ENCODE peak calls at places on chromosomes 16 and 17, in four cellular contexts. F is K562, I is SK-N-SH, G is GM12878. O is an unnamed sample.

GRCh38 chr17:9322298-9322697 is 253.3 kb downstream of the STX8 start:
- DNase-seq in G (no peak), I (no peak), F (no peak), O (no peak)

GRCh38 chr17:17691468-17692263 is 10.4 kb downstream of the RAI1 start:
- DNase-seq in I (no peak), G (peak; percentile 81), F (no peak), O (no peak)

GRCh38 chr16:58035356-58036170 is 10.0 kb downstream of the MMP15 start:
- DNase-seq in I (peak; percentile 74), F (no peak), G (no peak), O (no peak)

GRCh38 chr17:47285003-47285402 is 31.4 kb downstream of the ITGB3 start:
- DNase-seq in F (no peak), I (no peak), G (no peak), O (no peak)

GRCh38 chr16:51132484-51132883 is 18.6 kb downstream of the SALL1 start:
- DNase-seq in G (no peak), F (no peak), I (no peak), O (no peak)

GRCh38 chr17:4607773-4608187 is 23.5 kb downstream of the SMTNL2 start:
- DNase-seq in F (no peak), I (no peak), G (no peak), O (no peak)

GRCh38 chr16:64920211-64920610 is 201.7 kb downstream of the CDH11 start:
- DNase-seq in F (no peak), G (no peak), I (no peak), O (no peak)

GRCh38 chr17:10135539-10136257 is 62.7 kb downstream of the GAS7 start:
- DNase-seq in F (no peak), G (no peak), I (no peak), O (no peak)

GRCh38 chr16:46620265-46621005 is 744 bp downstream of the SHCBP1 start:
- DNase-seq in I (no peak), F (peak; percentile 36), G (no peak), O (no peak)

GRCh38 chr16:50289950-50290764 is 23.8 kb downstream of the ADCY7 start:
- DNase-seq in G (no peak), I (no peak), F (no peak), O (no peak)

GRCh38 chr17:30954046-30954805 is 16.6 kb upstream of the RNF135 start:
- DNase-seq in F (no peak), I (no peak), G (no peak), O (no peak)

GRCh38 chr16:29789775-29790182 is 772 bp upstream of the KIF22 start:
- DNase-seq in F (no peak), I (no peak), G (no peak), O (no peak)

GRCh38 chr16:54026456-54026855 is 260.1 kb downstream of the IRX3 start:
- DNase-seq in I (no peak), G (no peak), F (no peak), O (no peak)

GRCh38 chr16:11672206-11673090 is 4.2 kb downstream of the SNN start:
- DNase-seq in G (peak; percentile 39), I (no peak), F (no peak), O (no peak)

GRCh38 chr16:11781773-11782172 is 15.3 kb downstream of the ZC3H7A start:
- DNase-seq in G (peak; percentile 51), F (no peak), I (peak; percentile 39), O (no peak)

GRCh38 chr17:39618252-39618913 is 8.4 kb upstream of the PPP1R1B start:
- DNase-seq in G (no peak), I (peak; percentile 64), F (no peak), O (no peak)

GRCh38 chr16:11257131-11257938 is 1.3 kb upstream of the SOCS1 start:
- DNase-seq in I (peak; percentile 85), F (peak; percentile 79), G (no peak), O (peak; percentile 80)

GRCh38 chr17:19242323-19242722 is 5.2 kb downstream of the EPN2 start:
- DNase-seq in I (no peak), G (no peak), F (no peak), O (no peak)

GRCh38 chr17:72065556-72065955 is 55.3 kb upstream of the SOX9 start:
- DNase-seq in G (no peak), I (no peak), F (no peak), O (no peak)

GRCh38 chr16:78743556-78743955 is 644.1 kb downstream of the WWOX start:
- DNase-seq in F (no peak), G (no peak), I (no peak), O (no peak)

GRCh38 chr17:47855737-47856136 is 4.8 kb upstream of the SP6 start:
- DNase-seq in F (no peak), I (no peak), G (no peak), O (no peak)

GRCh38 chr16:49441366-49441780 is 67.8 kb downstream of the C16orf78 start:
- DNase-seq in I (peak; percentile 53), G (peak; percentile 71), F (no peak), O (peak; percentile 67)

GRCh38 chr17:41354538-41354937 is 3.9 kb upstream of the KRT33A start:
- DNase-seq in G (no peak), F (no peak), I (no peak), O (no peak)

GRCh38 chr17:56866496-56866895 is 32.5 kb downstream of the DGKE start:
- DNase-seq in F (no peak), I (no peak), G (no peak), O (no peak)

GRCh38 chr17:17200831-17201230 is 5.3 kb downstream of the PLD6 start:
- DNase-seq in I (no peak), G (no peak), F (no peak), O (no peak)

GRCh38 chr17:79852748-79853147 is 13.5 kb upstream of the CBX4 start:
- DNase-seq in I (no peak), G (no peak), F (no peak), O (no peak)

GRCh38 chr16:12837344-12837743 is 33.7 kb upstream of the CPPED1 start:
- DNase-seq in I (no peak), F (no peak), G (no peak), O (no peak)

GRCh38 chr17:72515291-72516065 is 394.7 kb downstream of the SOX9 start:
- DNase-seq in I (peak; percentile 42), G (peak; percentile 77), F (no peak), O (no peak)

GRCh38 chr17:69577098-69577497 is 162.6 kb downstream of the MAP2K6 start:
- DNase-seq in G (no peak), I (no peak), F (no peak), O (no peak)

GRCh38 chr16:21656795-21657768 is 4.7 kb upstream of the IGSF6 start:
- DNase-seq in F (peak; percentile 72), G (peak; percentile 32), I (peak; percentile 72), O (no peak)

GRCh38 chr16:15051387-15051951 is 4.4 kb downstream of the NTAN1 start:
- DNase-seq in G (no peak), F (no peak), I (no peak), O (no peak)

DNA sequence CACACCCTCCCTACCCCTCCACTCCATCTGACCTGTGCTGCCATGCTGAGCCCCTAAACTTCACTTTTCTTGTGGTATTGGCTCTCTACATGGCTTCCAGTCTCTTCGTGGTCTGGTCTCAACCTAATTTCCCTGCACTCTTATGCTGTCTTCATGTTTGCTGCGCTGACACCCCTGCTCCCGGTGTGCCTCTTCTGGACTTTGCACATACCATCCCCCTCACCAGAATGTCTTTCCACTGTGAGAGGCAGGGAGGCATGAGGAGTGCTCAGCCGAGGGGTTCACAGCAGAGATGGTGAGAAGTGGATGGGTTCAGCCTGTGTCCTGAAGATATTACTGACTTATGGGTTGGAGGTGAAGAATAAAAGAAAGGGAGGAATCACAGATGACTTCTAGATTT is 2.5 kb downstream of the TNFSF12 start:
- DNase-seq in F (no peak), G (no peak), I (no peak), O (no peak)
- TF ChIP-seq USF1 in F (no peak), G (no peak), I (no peak), O (no peak)

DNA sequence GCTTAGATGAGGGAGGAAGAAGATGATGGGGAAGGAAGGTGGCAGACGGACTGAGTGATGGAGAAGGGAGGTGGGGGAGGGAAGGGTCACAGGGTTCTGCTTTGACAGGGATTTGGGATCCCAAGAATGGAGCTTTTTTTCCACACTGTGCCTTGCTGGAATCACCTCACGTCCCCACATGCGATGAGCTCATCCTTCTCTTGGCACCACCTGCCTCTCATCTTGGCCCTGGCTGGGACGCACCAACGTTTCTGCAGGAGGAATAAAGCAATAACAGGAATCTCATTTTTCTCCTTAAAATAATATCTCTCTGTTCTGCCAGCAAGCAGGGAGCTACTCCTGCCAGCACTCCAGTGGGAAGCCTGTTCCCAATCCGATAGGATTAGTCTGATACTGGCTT is 47.8 kb downstream of the MEOX1 start:
- DNase-seq in G (no peak), F (no peak), I (no peak), O (no peak)
- TF ChIP-seq USF1 in G (no peak), F (no peak), I (no peak), O (no peak)

DNA sequence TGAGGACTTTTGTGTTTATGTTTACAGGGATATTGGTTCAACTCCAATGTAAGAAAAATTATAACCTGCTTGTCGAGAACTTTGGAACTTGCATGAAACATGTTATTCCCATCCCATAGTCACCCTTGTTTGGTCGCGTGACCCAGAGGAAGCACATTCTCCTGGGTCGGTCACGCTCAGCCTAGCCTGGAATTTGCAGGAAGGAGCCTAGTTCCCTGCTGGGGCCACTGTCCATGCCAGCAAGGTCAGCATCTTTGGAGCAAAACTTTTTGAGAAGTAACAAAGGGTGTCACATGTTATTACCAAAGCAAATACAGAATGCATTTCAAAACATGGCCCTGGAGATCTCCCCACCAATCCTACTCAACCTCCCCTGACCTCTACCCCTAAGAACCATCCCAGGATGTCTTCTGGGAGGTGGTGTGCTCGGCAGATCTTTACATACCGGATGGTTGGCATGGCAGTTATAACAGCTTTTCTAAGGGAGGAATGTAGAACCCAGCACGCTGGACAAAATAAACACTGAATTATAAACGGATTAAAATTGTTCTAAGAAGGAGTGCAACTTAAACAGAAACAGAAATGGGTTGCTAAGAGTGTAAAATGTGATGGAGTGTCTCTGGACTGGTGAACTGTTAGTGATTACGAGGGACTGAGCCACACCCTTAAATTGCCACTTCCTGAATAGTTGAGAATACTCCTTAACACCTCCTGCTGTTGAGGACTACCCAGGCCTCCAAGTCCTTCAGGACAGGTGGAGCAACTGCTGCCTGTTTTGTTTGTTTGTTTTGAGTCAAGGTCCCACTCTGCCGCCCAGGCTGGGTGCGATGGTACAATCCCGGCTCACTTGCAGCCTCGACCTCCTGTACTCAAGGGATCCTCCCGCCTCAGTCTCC is 26.0 kb upstream of the IRF8 start:
- DNase-seq in G (no peak), F (no peak), I (no peak), O (no peak)
- TF ChIP-seq USF1 in G (no peak), F (no peak), I (no peak), O (no peak)

GRCh38 chr16:84789431-84789830 is 30.4 kb upstream of the CRISPLD2 start:
- DNase-seq in I (no peak), G (no peak), F (no peak), O (no peak)

GRCh38 chr16:84791088-84791487 is 28.7 kb upstream of the CRISPLD2 start:
- DNase-seq in G (no peak), I (no peak), F (no peak), O (no peak)

GRCh38 chr16:84791501-84791900 is 28.3 kb upstream of the CRISPLD2 start:
- DNase-seq in G (no peak), F (no peak), I (no peak), O (no peak)

GRCh38 chr16:84788968-84789371 is 30.8 kb upstream of the CRISPLD2 start:
- DNase-seq in I (peak; percentile 65), G (no peak), F (no peak), O (no peak)

DNA sequence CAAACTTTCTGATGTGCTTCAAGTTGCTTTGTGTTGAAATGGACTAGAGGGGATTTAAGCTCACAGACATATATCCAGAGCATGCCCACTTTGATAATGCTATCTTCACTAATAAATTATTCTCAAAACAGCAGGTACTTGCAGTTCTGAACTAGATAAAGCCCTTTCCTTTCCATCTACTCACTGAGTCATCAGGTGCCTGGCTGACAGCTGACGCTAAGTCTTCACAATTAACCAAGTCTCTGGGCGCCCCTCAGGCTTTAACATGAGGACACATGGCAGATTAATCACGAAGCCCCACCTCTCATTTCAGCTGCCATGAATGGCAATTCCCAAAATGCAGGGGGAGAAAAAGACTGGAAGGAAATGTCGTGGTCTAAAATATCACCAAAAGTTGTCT is 29.5 kb upstream of the CRISPLD2 start:
- DNase-seq in I (no peak), F (no peak), G (no peak), O (no peak)
- TF ChIP-seq USF1 in I (no peak), F (no peak), G (no peak), O (no peak)

O was measured in WTC11.